ENCODE peak calls at places on chromosomes 1 and 21, in ten cellular contexts. A is CD8-positive, alpha-beta T cell; G is B cell; O is nephron progenitor cell; B is right atrium auricular region; Q is fibroblast of lung; C is GM13977; I is MM.1S; S is ovary; N is cardiac muscle cell. X is an unnamed sample.

GRCh38 chr21:38254970-38255369 is 1.8 kb upstream of the KCNJ15 start:
- DNase-seq in A (no peak), G (no peak), O (no peak), B (no peak), Q (no peak), C (no peak), I (no peak), S (no peak), N (no peak), X (no peak)

GRCh38 chr21:38219049-38219628 is 37.7 kb upstream of the KCNJ15 start:
- DNase-seq in A (peak; percentile 13), G (peak; percentile 57), O (peak; percentile 61), B (peak; percentile 77), Q (peak; percentile 68), C (peak; percentile 41), I (peak; percentile 83), S (peak; percentile 69), N (peak; percentile 87), X (peak; percentile 62)

GRCh38 chr1:40153073-40153770 is 8.0 kb upstream of the RLF start:
- DNase-seq in A (no peak), G (peak; percentile 76), O (no peak), B (no peak), Q (peak; percentile 58), C (peak; percentile 42), I (peak; percentile 73), S (no peak), N (peak; percentile 79), X (peak; percentile 29)

GRCh38 chr1:56627636-56628039 is 17.5 kb upstream of the PRKAA2 start:
- DNase-seq in A (no peak), G (no peak), O (no peak), B (no peak), Q (no peak), C (no peak), I (no peak), S (no peak), N (no peak), X (no peak)

GRCh38 chr21:36929622-36930021 is 36.8 kb downstream of the HLCS start:
- DNase-seq in A (no peak), G (no peak), O (no peak), B (no peak), Q (peak; percentile 17), C (no peak), I (peak; percentile 48), S (peak; percentile 33), N (no peak), X (no peak)

GRCh38 chr1:34591751-34592629 is 162.9 kb upstream of the GJB5 start:
- DNase-seq in A (no peak), G (no peak), O (no peak), B (no peak), Q (no peak), C (no peak), I (no peak), S (no peak), N (no peak), X (no peak)

GRCh38 chr1:174232761-174233160 is 73.4 kb downstream of the RABGAP1L start:
- DNase-seq in A (no peak), G (no peak), O (no peak), B (no peak), Q (no peak), C (no peak), I (no peak), S (no peak), N (no peak), X (no peak)

GRCh38 chr1:30088594-30089556 is 634.5 kb downstream of the MATN1 start:
- DNase-seq in A (no peak), G (no peak), O (no peak), B (no peak), Q (no peak), C (no peak), I (no peak), S (no peak), N (peak; percentile 9), X (no peak)

GRCh38 chr1:226763741-226764264 is 24.7 kb upstream of the ITPKB start:
- DNase-seq in A (no peak), G (no peak), O (no peak), B (no peak), Q (peak; percentile 90), C (peak; percentile 34), I (peak; percentile 59), S (no peak), N (peak; percentile 79), X (peak; percentile 10)

GRCh38 chr1:208161656-208162375 is 82.4 kb downstream of the PLXNA2 start:
- DNase-seq in A (no peak), G (no peak), O (no peak), B (no peak), Q (peak; percentile 90), C (no peak), I (no peak), S (no peak), N (peak; percentile 33), X (no peak)

GRCh38 chr1:185074307-185074706 is 28.9 kb downstream of the RNF2 start:
- DNase-seq in A (no peak), G (no peak), O (no peak), B (no peak), Q (peak; percentile 66), C (no peak), I (no peak), S (no peak), N (peak; percentile 18), X (no peak)

GRCh38 chr1:182841368-182841988 is 2.3 kb downstream of the DHX9 start:
- DNase-seq in A (no peak), G (no peak), O (no peak), B (no peak), Q (peak; percentile 69), C (peak; percentile 42), I (no peak), S (no peak), N (peak; percentile 39), X (no peak)

GRCh38 chr1:225437710-225438437 is 10.0 kb upstream of the LBR start:
- DNase-seq in A (no peak), G (no peak), O (no peak), B (no peak), Q (peak; percentile 42), C (no peak), I (no peak), S (no peak), N (peak; percentile 74), X (peak; percentile 44)

GRCh38 chr1:117661027-117661426 is 55.2 kb downstream of the TENT5C start:
- DNase-seq in A (no peak), G (no peak), O (no peak), B (no peak), Q (no peak), C (no peak), I (peak; percentile 54), S (no peak), N (no peak), X (no peak)

GRCh38 chr1:168917309-168917708 is 188.3 kb upstream of the DPT start:
- DNase-seq in A (no peak), G (no peak), O (no peak), B (no peak), Q (no peak), C (no peak), I (no peak), S (no peak), N (no peak), X (no peak)

GRCh38 chr1:20640183-20640597 is 6.9 kb downstream of the PINK1 start:
- DNase-seq in A (no peak), G (peak; percentile 72), O (peak; percentile 61), B (no peak), Q (peak; percentile 24), C (peak; percentile 80), I (peak; percentile 60), S (peak; percentile 43), N (peak; percentile 69), X (peak; percentile 59)

GRCh38 chr21:16535100-16535418 is 805.3 kb downstream of the USP25 start:
- DNase-seq in A (no peak), G (no peak), O (no peak), B (peak; percentile 92), Q (peak; percentile 95), C (no peak), I (no peak), S (peak; percentile 92), N (peak; percentile 96), X (no peak)

GRCh38 chr1:114715952-114716303 is 643 bp downstream of the NRAS start:
- DNase-seq in A (no peak), G (no peak), O (no peak), B (no peak), Q (no peak), C (no peak), I (no peak), S (no peak), N (no peak), X (no peak)

GRCh38 chr1:162206749-162207635 is 137.5 kb downstream of the NOS1AP start:
- DNase-seq in A (no peak), G (no peak), O (no peak), B (no peak), Q (no peak), C (no peak), I (no peak), S (no peak), N (peak; percentile 49), X (no peak)
- TF ChIP-seq CTCF in A (no peak), G (no peak), O (no peak), B (no peak), Q (no peak), C (no peak), I (no peak), S (no peak), N (no peak), X (no peak)

GRCh38 chr1:44932151-44932550 is 54.2 kb downstream of the EIF2B3 start:
- DNase-seq in A (no peak), G (no peak), O (no peak), B (no peak), Q (no peak), C (no peak), I (no peak), S (no peak), N (no peak), X (no peak)
- TF ChIP-seq CTCF in A (no peak), G (no peak), O (no peak), B (no peak), Q (no peak), C (no peak), I (no peak), S (no peak), N (no peak), X (no peak)

GRCh38 chr1:162373072-162373427 is 3.6 kb downstream of the SPATA46 start:
- DNase-seq in A (no peak), G (no peak), O (no peak), B (no peak), Q (no peak), C (no peak), I (no peak), S (no peak), N (no peak), X (no peak)
- TF ChIP-seq CTCF in A (no peak), G (no peak), O (no peak), B (no peak), Q (no peak), C (no peak), I (no peak), S (no peak), N (no peak), X (no peak)

DNA sequence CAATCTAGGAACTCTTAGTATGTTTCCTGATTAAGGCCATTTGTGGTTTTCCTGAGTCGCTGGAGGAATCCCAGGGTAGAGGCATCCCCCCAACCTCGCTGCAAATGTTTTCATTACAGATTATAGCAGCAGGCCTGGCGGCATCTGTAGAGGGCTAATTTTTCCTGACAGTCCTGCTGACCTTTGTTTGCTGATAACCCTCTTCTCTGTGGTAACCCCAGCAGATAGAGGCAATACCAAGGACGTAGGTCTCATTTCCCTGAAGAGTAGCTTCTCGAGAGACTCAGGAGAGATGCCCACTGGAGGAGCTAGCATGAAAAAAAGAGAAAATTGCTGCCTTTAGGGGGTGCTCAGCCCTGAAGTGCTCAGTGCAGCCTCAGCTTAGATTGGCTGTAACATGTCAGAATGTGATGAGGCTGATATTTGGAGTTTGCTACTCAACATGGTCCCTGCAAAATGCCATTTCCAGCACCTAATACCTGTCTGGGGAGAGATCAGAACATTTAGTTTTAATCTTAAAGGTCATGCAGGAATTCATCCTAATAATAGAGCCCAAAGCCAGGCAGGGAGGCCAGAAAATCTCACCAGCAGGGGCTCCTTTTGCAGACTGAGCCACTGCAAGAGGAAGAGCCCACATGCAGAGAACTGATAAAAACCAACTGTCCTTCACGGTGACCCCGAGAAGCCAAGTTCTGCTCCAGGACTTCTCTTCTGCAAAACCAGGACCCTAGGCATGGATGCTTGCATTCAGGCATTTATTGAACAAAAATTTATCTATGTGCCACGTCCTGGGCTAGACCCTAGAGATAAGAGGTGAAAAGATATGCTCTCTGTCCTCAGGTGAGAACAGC is 184.5 kb downstream of the KAZN start:
- DNase-seq in A (no peak), G (no peak), O (no peak), B (no peak), Q (no peak), C (no peak), I (no peak), S (no peak), N (no peak), X (no peak)
- TF ChIP-seq CTCF in A (no peak), G (no peak), O (no peak), B (no peak), Q (peak; percentile 11), C (no peak), I (peak; percentile 13), S (no peak), N (peak; percentile 20), X (no peak)